ENCODE peak calls at places on chromosomes 2 and 18, in five cellular contexts. X, V, D, O and P are unnamed samples.

GRCh38 chr2:128367601-128368359 is 49.1 kb upstream of the HS6ST1 start:
- DNase-seq in X (no peak), V (peak; percentile 73), D (no peak), O (no peak), P (no peak)

GRCh38 chr2:166031054-166031453 is 77.5 kb upstream of the TTC21B start:
- DNase-seq in X (no peak), V (no peak), D (no peak), O (no peak), P (no peak)

GRCh38 chr2:54503192-54503591 is 47.1 kb downstream of the SPTBN1 start:
- DNase-seq in X (peak; percentile 64), V (no peak), D (no peak), O (no peak), P (peak; percentile 82)

GRCh38 chr2:152335016-152335850 is at the start of gene FMNL2:
- DNase-seq in X (peak; percentile 93), V (peak; percentile 88), D (peak; percentile 78), O (no peak), P (peak; percentile 96)

GRCh38 chr18:59725177-59725576 is 28.0 kb upstream of the CCBE1 start:
- DNase-seq in X (no peak), V (no peak), D (no peak), O (no peak), P (no peak)

GRCh38 chr2:130798472-130799221 is 38.1 kb upstream of the ARHGEF4 start:
- DNase-seq in X (no peak), V (no peak), D (no peak), O (no peak), P (peak; percentile 67)

GRCh38 chr2:197011777-197012641 is 85.5 kb upstream of the PGAP1 start:
- DNase-seq in X (peak; percentile 89), V (no peak), D (peak; percentile 38), O (peak; percentile 8), P (peak; percentile 58)

GRCh38 chr2:41963661-41964525 is 83.9 kb upstream of the PKDCC start:
- DNase-seq in X (no peak), V (no peak), D (peak; percentile 17), O (no peak), P (peak; percentile 82)

GRCh38 chr18:45686892-45687611 is 36.9 kb upstream of the SLC14A1 start:
- DNase-seq in X (peak; percentile 96), V (no peak), D (no peak), O (no peak), P (no peak)